ENCODE peak calls at places on chromosome 9, in nine cellular contexts. One of them, this sample, is unnamed.

GRCh38 chr9:14348241-14349140 is 34.5 kb upstream of the NFIB start:
- DNase-seq in testis: peak; percentile 42
- DNase-seq in RWPE1: no peak
- DNase-seq in AG09309: no peak
- DNase-seq in omental fat pad: no peak
- DNase-seq in WTC11: no peak
- DNase-seq in GM06990: no peak
- DNase-seq in kidney: no peak
- DNase-seq in epithelial cell of esophagus: peak; percentile 33
- DNase-seq in this sample: no peak

GRCh38 chr9:120867676-120868338 is 9.2 kb downstream of the PHF19 start:
- DNase-seq in epithelial cell of esophagus: no peak
- DNase-seq in GM06990: no peak
- DNase-seq in RWPE1: no peak
- DNase-seq in testis: no peak
- DNase-seq in WTC11: no peak
- DNase-seq in omental fat pad: no peak
- DNase-seq in kidney: no peak
- DNase-seq in AG09309: no peak
- DNase-seq in this sample: no peak

GRCh38 chr9:37197158-37198033 is 77.0 kb downstream of the ZCCHC7 start:
- DNase-seq in epithelial cell of esophagus: peak; percentile 76
- DNase-seq in RWPE1: peak; percentile 26
- DNase-seq in kidney: no peak
- DNase-seq in WTC11: no peak
- DNase-seq in GM06990: peak; percentile 71
- DNase-seq in testis: no peak
- DNase-seq in AG09309: no peak
- DNase-seq in omental fat pad: no peak
- DNase-seq in this sample: peak; percentile 40

GRCh38 chr9:27168951-27169350 is 59.9 kb downstream of the TEK start:
- DNase-seq in WTC11: no peak
- DNase-seq in omental fat pad: no peak
- DNase-seq in AG09309: no peak
- DNase-seq in GM06990: no peak
- DNase-seq in epithelial cell of esophagus: no peak
- DNase-seq in testis: no peak
- DNase-seq in kidney: no peak
- DNase-seq in RWPE1: no peak
- DNase-seq in this sample: no peak

GRCh38 chr9:106953166-106953565 is 90.2 kb downstream of the ZNF462 start:
- DNase-seq in kidney: no peak
- DNase-seq in omental fat pad: no peak
- DNase-seq in GM06990: no peak
- DNase-seq in epithelial cell of esophagus: peak; percentile 31
- DNase-seq in AG09309: no peak
- DNase-seq in WTC11: no peak
- DNase-seq in testis: no peak
- DNase-seq in RWPE1: peak; percentile 36
- DNase-seq in this sample: no peak

GRCh38 chr9:16442622-16443021 is 427.8 kb downstream of the BNC2 start:
- DNase-seq in omental fat pad: peak; percentile 39
- DNase-seq in RWPE1: peak; percentile 45
- DNase-seq in kidney: peak; percentile 80
- DNase-seq in WTC11: peak; percentile 33
- DNase-seq in GM06990: no peak
- DNase-seq in AG09309: no peak
- DNase-seq in epithelial cell of esophagus: peak; percentile 72
- DNase-seq in testis: no peak
- DNase-seq in this sample: no peak

GRCh38 chr9:86757382-86757720 is 190.0 kb downstream of the GAS1 start:
- DNase-seq in epithelial cell of esophagus: no peak
- DNase-seq in GM06990: no peak
- DNase-seq in omental fat pad: no peak
- DNase-seq in testis: no peak
- DNase-seq in RWPE1: no peak
- DNase-seq in AG09309: no peak
- DNase-seq in WTC11: no peak
- DNase-seq in kidney: no peak
- DNase-seq in this sample: no peak

GRCh38 chr9:136043386-136044054 is 51.6 kb downstream of the NACC2 start:
- DNase-seq in kidney: peak; percentile 39
- DNase-seq in epithelial cell of esophagus: no peak
- DNase-seq in omental fat pad: peak; percentile 11
- DNase-seq in testis: no peak
- DNase-seq in GM06990: no peak
- DNase-seq in AG09309: no peak
- DNase-seq in WTC11: no peak
- DNase-seq in RWPE1: no peak
- DNase-seq in this sample: no peak

GRCh38 chr9:116278326-116278725 is 124.7 kb downstream of the PAPPA start:
- DNase-seq in WTC11: no peak
- DNase-seq in kidney: no peak
- DNase-seq in RWPE1: no peak
- DNase-seq in testis: no peak
- DNase-seq in epithelial cell of esophagus: no peak
- DNase-seq in AG09309: no peak
- DNase-seq in GM06990: no peak
- DNase-seq in omental fat pad: no peak
- DNase-seq in this sample: no peak

GRCh38 chr9:110015759-110016158 is 192.2 kb downstream of the C9orf152 start:
- DNase-seq in epithelial cell of esophagus: peak; percentile 97
- DNase-seq in AG09309: no peak
- DNase-seq in testis: no peak
- DNase-seq in RWPE1: peak; percentile 93
- DNase-seq in WTC11: no peak
- DNase-seq in kidney: no peak
- DNase-seq in GM06990: no peak
- DNase-seq in omental fat pad: no peak
- DNase-seq in this sample: no peak

GRCh38 chr9:17739022-17739421 is 160.2 kb downstream of the SH3GL2 start:
- DNase-seq in WTC11: no peak
- DNase-seq in AG09309: no peak
- DNase-seq in kidney: no peak
- DNase-seq in testis: no peak
- DNase-seq in epithelial cell of esophagus: no peak
- DNase-seq in GM06990: no peak
- DNase-seq in omental fat pad: no peak
- DNase-seq in RWPE1: no peak
- DNase-seq in this sample: no peak
- TF ChIP-seq CTCF in WTC11: no peak
- TF ChIP-seq CTCF in AG09309: no peak
- TF ChIP-seq CTCF in kidney: no peak
- TF ChIP-seq CTCF in testis: no peak
- TF ChIP-seq CTCF in epithelial cell of esophagus: no peak
- TF ChIP-seq CTCF in GM06990: no peak
- TF ChIP-seq CTCF in omental fat pad: no peak
- TF ChIP-seq CTCF in RWPE1: no peak
- TF ChIP-seq CTCF in this sample: no peak

GRCh38 chr9:35669331-35670145 is 4.2 kb upstream of the CA9 start:
- DNase-seq in RWPE1: peak; percentile 61
- DNase-seq in GM06990: no peak
- DNase-seq in AG09309: no peak
- DNase-seq in kidney: peak; percentile 8
- DNase-seq in epithelial cell of esophagus: peak; percentile 64
- DNase-seq in omental fat pad: no peak
- DNase-seq in testis: no peak
- DNase-seq in WTC11: no peak
- DNase-seq in this sample: no peak
- TF ChIP-seq CTCF in RWPE1: no peak
- TF ChIP-seq CTCF in GM06990: no peak
- TF ChIP-seq CTCF in AG09309: no peak
- TF ChIP-seq CTCF in kidney: no peak
- TF ChIP-seq CTCF in epithelial cell of esophagus: no peak
- TF ChIP-seq CTCF in omental fat pad: no peak
- TF ChIP-seq CTCF in testis: no peak
- TF ChIP-seq CTCF in WTC11: no peak
- TF ChIP-seq CTCF in this sample: no peak

GRCh38 chr9:126705311-126705766 is 91.6 kb downstream of the LMX1B start:
- DNase-seq in epithelial cell of esophagus: peak; percentile 69
- DNase-seq in AG09309: no peak
- DNase-seq in RWPE1: peak; percentile 88
- DNase-seq in omental fat pad: peak; percentile 82
- DNase-seq in testis: peak; percentile 92
- DNase-seq in WTC11: peak; percentile 94
- DNase-seq in kidney: peak; percentile 91
- DNase-seq in GM06990: peak; percentile 75
- DNase-seq in this sample: peak; percentile 93
- TF ChIP-seq CTCF in epithelial cell of esophagus: peak; percentile 90
- TF ChIP-seq CTCF in AG09309: peak; percentile 87
- TF ChIP-seq CTCF in RWPE1: peak; percentile 99
- TF ChIP-seq CTCF in omental fat pad: no peak
- TF ChIP-seq CTCF in testis: peak; percentile 91
- TF ChIP-seq CTCF in WTC11: peak; percentile 78
- TF ChIP-seq CTCF in kidney: peak; percentile 97
- TF ChIP-seq CTCF in GM06990: peak; percentile 90
- TF ChIP-seq CTCF in this sample: peak; percentile 93

GRCh38 chr9:4750021-4750673 is 9.1 kb upstream of the AK3 start:
- DNase-seq in GM06990: no peak
- DNase-seq in AG09309: no peak
- DNase-seq in testis: no peak
- DNase-seq in kidney: no peak
- DNase-seq in omental fat pad: no peak
- DNase-seq in WTC11: no peak
- DNase-seq in RWPE1: no peak
- DNase-seq in epithelial cell of esophagus: peak; percentile 55
- DNase-seq in this sample: peak; percentile 36
- TF ChIP-seq CTCF in GM06990: peak; percentile 48
- TF ChIP-seq CTCF in AG09309: peak; percentile 56
- TF ChIP-seq CTCF in testis: peak; percentile 53
- TF ChIP-seq CTCF in kidney: peak; percentile 50
- TF ChIP-seq CTCF in omental fat pad: no peak
- TF ChIP-seq CTCF in WTC11: peak; percentile 24
- TF ChIP-seq CTCF in RWPE1: peak; percentile 73
- TF ChIP-seq CTCF in epithelial cell of esophagus: peak; percentile 57
- TF ChIP-seq CTCF in this sample: peak; percentile 51

GRCh38 chr9:2241875-2242741 is 227.0 kb downstream of the SMARCA2 start:
- DNase-seq in WTC11: peak; percentile 83
- DNase-seq in GM06990: peak; percentile 83
- DNase-seq in AG09309: peak; percentile 64
- DNase-seq in omental fat pad: peak; percentile 50
- DNase-seq in kidney: peak; percentile 93
- DNase-seq in RWPE1: peak; percentile 37
- DNase-seq in epithelial cell of esophagus: peak; percentile 94
- DNase-seq in testis: peak; percentile 85
- DNase-seq in this sample: peak; percentile 80

GRCh38 chr9:2235623-2236022 is 220.5 kb downstream of the SMARCA2 start:
- DNase-seq in RWPE1: no peak
- DNase-seq in WTC11: no peak
- DNase-seq in kidney: no peak
- DNase-seq in testis: no peak
- DNase-seq in epithelial cell of esophagus: no peak
- DNase-seq in omental fat pad: no peak
- DNase-seq in AG09309: no peak
- DNase-seq in GM06990: no peak
- DNase-seq in this sample: no peak

GRCh38 chr9:2242778-2243395 is 227.7 kb downstream of the SMARCA2 start:
- DNase-seq in omental fat pad: no peak
- DNase-seq in testis: no peak
- DNase-seq in WTC11: no peak
- DNase-seq in epithelial cell of esophagus: no peak
- DNase-seq in GM06990: no peak
- DNase-seq in RWPE1: no peak
- DNase-seq in AG09309: no peak
- DNase-seq in kidney: no peak
- DNase-seq in this sample: no peak

GRCh38 chr9:2243666-2244555 is 228.8 kb downstream of the SMARCA2 start:
- DNase-seq in RWPE1: no peak
- DNase-seq in epithelial cell of esophagus: no peak
- DNase-seq in GM06990: no peak
- DNase-seq in testis: no peak
- DNase-seq in WTC11: no peak
- DNase-seq in AG09309: no peak
- DNase-seq in kidney: no peak
- DNase-seq in omental fat pad: no peak
- DNase-seq in this sample: no peak

DNA sequence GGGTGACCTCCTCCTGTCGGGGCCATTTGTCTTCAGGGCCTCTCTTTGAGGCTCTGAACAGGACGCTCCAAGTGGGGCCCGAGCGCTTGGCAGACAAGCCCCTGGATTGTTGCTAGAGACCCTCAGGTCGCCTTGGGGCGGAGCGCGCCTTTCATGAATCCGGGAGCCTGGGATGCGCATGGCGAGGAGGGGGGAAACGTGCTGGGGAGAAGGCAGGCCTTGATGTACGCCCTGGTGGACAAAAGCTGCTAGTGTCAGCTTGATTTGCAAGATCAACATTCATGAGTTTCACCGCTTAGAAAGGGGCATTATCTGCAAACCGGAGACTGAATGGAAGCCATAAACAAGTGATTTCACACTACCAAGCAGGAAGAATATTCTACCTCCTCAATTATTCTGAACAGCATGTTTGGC is 226.3 kb downstream of the SMARCA2 start:
- DNase-seq in omental fat pad: no peak
- DNase-seq in epithelial cell of esophagus: peak; percentile 82
- DNase-seq in GM06990: no peak
- DNase-seq in AG09309: peak; percentile 72
- DNase-seq in WTC11: peak; percentile 83
- DNase-seq in testis: peak; percentile 40
- DNase-seq in RWPE1: no peak
- DNase-seq in kidney: peak; percentile 78
- DNase-seq in this sample: no peak
- TF ChIP-seq CTCF in omental fat pad: no peak
- TF ChIP-seq CTCF in epithelial cell of esophagus: peak; percentile 38
- TF ChIP-seq CTCF in GM06990: peak; percentile 12
- TF ChIP-seq CTCF in AG09309: peak; percentile 55
- TF ChIP-seq CTCF in WTC11: peak; percentile 42
- TF ChIP-seq CTCF in testis: no peak
- TF ChIP-seq CTCF in RWPE1: no peak
- TF ChIP-seq CTCF in kidney: no peak
- TF ChIP-seq CTCF in this sample: no peak

DNA sequence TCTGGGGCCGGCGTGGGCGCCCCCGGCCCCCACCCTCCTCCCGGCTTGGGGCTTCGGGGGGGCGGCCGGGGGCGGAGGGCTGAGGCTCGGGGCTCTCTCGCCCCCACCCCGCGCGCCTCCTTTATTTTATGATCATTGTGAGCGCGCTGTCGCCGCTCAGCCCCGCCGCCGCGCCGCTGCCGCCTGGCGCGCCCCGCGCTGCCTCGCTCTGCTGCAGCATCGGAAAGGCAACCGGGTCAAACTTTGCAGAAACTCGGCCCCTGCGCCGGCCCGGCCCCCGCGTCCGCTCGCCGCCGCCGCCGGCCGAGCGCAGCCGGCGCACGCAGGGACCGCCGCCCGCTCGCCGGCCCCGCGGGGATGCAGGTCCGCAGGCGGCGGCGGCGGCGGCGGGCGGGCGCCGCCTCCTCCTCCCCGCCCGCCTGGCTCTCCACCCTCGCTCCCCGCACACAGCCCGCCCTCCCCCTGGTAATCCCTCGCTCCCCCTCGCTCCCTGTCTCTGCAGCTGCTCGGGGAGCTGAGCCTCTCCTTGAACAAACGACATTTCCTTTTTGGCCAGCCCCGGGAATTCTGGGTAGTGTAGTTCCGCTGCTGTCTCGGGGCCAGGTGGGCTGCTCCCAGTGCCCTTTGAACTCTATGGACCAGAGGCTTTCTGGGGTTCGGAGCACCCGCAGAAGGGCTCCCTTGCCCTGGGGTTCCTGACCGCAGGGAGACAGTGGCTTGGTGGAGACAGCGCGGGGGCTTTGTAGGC is 1.5 kb upstream of the FAM78A start:
- DNase-seq in epithelial cell of esophagus: peak; percentile 78
- DNase-seq in RWPE1: peak; percentile 95
- DNase-seq in AG09309: peak; percentile 31
- DNase-seq in testis: peak; percentile 93
- DNase-seq in kidney: peak; percentile 90
- DNase-seq in WTC11: peak; percentile 86
- DNase-seq in GM06990: peak; percentile 66
- DNase-seq in omental fat pad: no peak
- DNase-seq in this sample: peak; percentile 91
- TF ChIP-seq CTCF in epithelial cell of esophagus: no peak
- TF ChIP-seq CTCF in RWPE1: no peak
- TF ChIP-seq CTCF in AG09309: no peak
- TF ChIP-seq CTCF in testis: no peak
- TF ChIP-seq CTCF in kidney: no peak
- TF ChIP-seq CTCF in WTC11: no peak
- TF ChIP-seq CTCF in GM06990: no peak
- TF ChIP-seq CTCF in omental fat pad: no peak
- TF ChIP-seq CTCF in this sample: no peak